ENCODE peak calls at places on chromosome X, in seven cellular contexts. G is GM12865, V is lung, B is mesendoderm, M is heart left ventricle, S is PC-3, Q is HFF-Myc. R is an unnamed sample.
A peak's percentile ranks its signal among the peaks of the same experiment; 100 is the strongest.

GRCh38 chrX:38726596-38726995 is 74.7 kb upstream of the MID1IP1 start:
- DNase-seq in G (no peak), V (no peak), B (no peak), M (no peak), S (no peak), Q (no peak), R (peak; percentile 29)

GRCh38 chrX:8030361-8030760 is 103.1 kb upstream of the PNPLA4 start:
- DNase-seq in G (no peak), V (no peak), B (no peak), M (no peak), S (peak; percentile 42), Q (no peak), R (no peak)

GRCh38 chrX:70481424-70481823 is 36.8 kb downstream of the DLG3 start:
- DNase-seq in G (no peak), V (no peak), B (no peak), M (no peak), S (no peak), Q (no peak), R (peak; percentile 22)

GRCh38 chrX:103817502-103817901 is 14.6 kb downstream of the RAB9B start:
- DNase-seq in G (peak; percentile 51), V (no peak), B (peak; percentile 36), M (no peak), S (peak; percentile 87), Q (peak; percentile 25), R (peak; percentile 56)

GRCh38 chrX:129565046-129565649 is 25.1 kb downstream of the OCRL start:
- DNase-seq in G (no peak), V (no peak), B (no peak), M (peak; percentile 16), S (no peak), Q (no peak), R (peak; percentile 7)

GRCh38 chrX:120120223-120120622 is 4.5 kb upstream of the RHOXF1 start:
- DNase-seq in G (no peak), V (peak; percentile 76), B (no peak), M (no peak), S (peak; percentile 77), Q (no peak), R (peak; percentile 4)

GRCh38 chrX:77346859-77347258 is 100.3 kb upstream of the FGF16 start:
- DNase-seq in G (no peak), V (no peak), B (peak; percentile 1), M (no peak), S (no peak), Q (no peak), R (no peak)

GRCh38 chrX:13463608-13464007 is 105.8 kb upstream of the EGFL6 start:
- DNase-seq in G (no peak), V (no peak), B (no peak), M (peak; percentile 36), S (peak; percentile 49), Q (peak; percentile 86), R (peak; percentile 97)

GRCh38 chrX:39736219-39737211 is 361.2 kb downstream of the BCOR start:
- DNase-seq in G (peak; percentile 1), V (peak; percentile 61), B (no peak), M (peak; percentile 84), S (peak; percentile 90), Q (no peak), R (peak; percentile 84)

GRCh38 chrX:110404376-110404775 is 45.7 kb downstream of the RTL9 start:
- DNase-seq in G (no peak), V (no peak), B (no peak), M (no peak), S (no peak), Q (no peak), R (no peak)

GRCh38 chrX:70434914-70435586 is 9.6 kb upstream of the DLG3 start:
- DNase-seq in G (peak; percentile 51), V (no peak), B (peak; percentile 10), M (peak; percentile 70), S (no peak), Q (no peak), R (peak; percentile 18)

GRCh38 chrX:150146271-150146888 is 208.1 kb upstream of the EOLA2 start:
- DNase-seq in G (no peak), V (peak; percentile 22), B (peak; percentile 21), M (no peak), S (peak; percentile 18), Q (no peak), R (no peak)

GRCh38 chrX:74422576-74423288 is 1.4 kb downstream of the SLC16A2 start:
- DNase-seq in G (peak; percentile 1), V (peak; percentile 39), B (peak; percentile 88), M (peak; percentile 55), S (no peak), Q (no peak), R (peak; percentile 50)

GRCh38 chrX:101407748-101408529 is at the start of the genes GLA and HNRNPH2:
- DNase-seq in G (peak; percentile 97), V (peak; percentile 91), B (peak; percentile 99), M (peak; percentile 90), S (peak; percentile 98), Q (peak; percentile 97), R (peak; percentile 99)

GRCh38 chrX:21225643-21226042 is 148.6 kb upstream of the CNKSR2 start:
- DNase-seq in G (no peak), V (no peak), B (no peak), M (no peak), S (peak; percentile 48), Q (no peak), R (peak; percentile 64)

GRCh38 chrX:136306182-136306581 is 5.4 kb downstream of the ADGRG4 start:
- DNase-seq in G (no peak), V (no peak), B (no peak), M (no peak), S (no peak), Q (no peak), R (no peak)

GRCh38 chrX:136310411-136310810 is 9.6 kb downstream of the ADGRG4 start:
- DNase-seq in G (no peak), V (no peak), B (peak; percentile 83), M (no peak), S (peak; percentile 75), Q (peak; percentile 25), R (peak; percentile 40)

GRCh38 chrX:136304493-136304892 is 3.7 kb downstream of the ADGRG4 start:
- DNase-seq in G (no peak), V (no peak), B (peak; percentile 6), M (no peak), S (no peak), Q (no peak), R (no peak)

GRCh38 chrX:136303041-136303440 is 2.3 kb downstream of the ADGRG4 start:
- DNase-seq in G (no peak), V (no peak), B (no peak), M (no peak), S (no peak), Q (no peak), R (no peak)

DNA sequence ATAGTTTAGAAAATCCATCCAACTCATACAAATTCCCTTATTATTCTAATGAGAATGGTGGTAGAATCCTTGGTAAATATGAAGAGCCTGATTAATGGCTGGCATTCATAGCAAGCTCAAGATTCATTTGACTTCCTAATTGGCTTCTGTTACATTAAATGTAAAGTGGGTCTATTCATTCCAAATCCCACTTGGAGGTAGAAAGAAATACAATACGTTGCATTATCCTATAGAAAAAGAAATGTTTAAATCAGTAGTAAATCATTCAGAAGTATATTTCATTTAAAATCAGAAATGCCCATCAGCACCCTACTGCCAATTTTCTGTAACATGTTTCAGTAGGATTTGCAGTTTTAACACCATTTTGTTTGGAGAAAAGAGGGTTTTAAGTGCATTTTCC is 6.7 kb downstream of the ADGRG4 start:
- DNase-seq in G (no peak), V (no peak), B (no peak), M (no peak), S (no peak), Q (no peak), R (no peak)
- H3K4me3 ChIP-seq in G (no peak overlapping the region), V (no peak overlapping the region), B (no peak overlapping the region), M (no peak overlapping the region), S (no peak overlapping the region), Q (no peak overlapping the region), R (no peak overlapping the region)

GRCh38 chrX:154526901-154527675 is 11.1 kb upstream of the FAM3A start:
- DNase-seq in G (peak; percentile 76), V (peak; percentile 76), B (peak; percentile 88), M (peak; percentile 80), S (peak; percentile 82), Q (no peak), R (peak; percentile 69)
- H3K4me3 ChIP-seq in G (peak overlapping the region; percentile 46), V (no peak overlapping the region), B (no peak overlapping the region), M (peak overlapping the region; percentile 29), S (peak overlapping the region; percentile 65), Q (no peak overlapping the region), R (peak overlapping the region; percentile 24)

GRCh38 chrX:139204576-139204902 is 326.0 kb upstream of the F9 start:
- DNase-seq in G (no peak), V (no peak), B (no peak), M (no peak), S (no peak), Q (no peak), R (no peak)

GRCh38 chrX:139203681-139204575 is 326.6 kb upstream of the F9 start:
- DNase-seq in G (peak; percentile 9), V (no peak), B (peak; percentile 59), M (no peak), S (peak; percentile 26), Q (no peak), R (peak; percentile 13)

GRCh38 chrX:139201924-139202323 is 328.6 kb upstream of the F9 start:
- DNase-seq in G (no peak), V (no peak), B (no peak), M (no peak), S (peak; percentile 35), Q (no peak), R (no peak)

GRCh38 chrX:139200793-139201192 is 329.7 kb upstream of the F9 start:
- DNase-seq in G (no peak), V (no peak), B (no peak), M (no peak), S (peak; percentile 86), Q (no peak), R (peak; percentile 2)

DNA sequence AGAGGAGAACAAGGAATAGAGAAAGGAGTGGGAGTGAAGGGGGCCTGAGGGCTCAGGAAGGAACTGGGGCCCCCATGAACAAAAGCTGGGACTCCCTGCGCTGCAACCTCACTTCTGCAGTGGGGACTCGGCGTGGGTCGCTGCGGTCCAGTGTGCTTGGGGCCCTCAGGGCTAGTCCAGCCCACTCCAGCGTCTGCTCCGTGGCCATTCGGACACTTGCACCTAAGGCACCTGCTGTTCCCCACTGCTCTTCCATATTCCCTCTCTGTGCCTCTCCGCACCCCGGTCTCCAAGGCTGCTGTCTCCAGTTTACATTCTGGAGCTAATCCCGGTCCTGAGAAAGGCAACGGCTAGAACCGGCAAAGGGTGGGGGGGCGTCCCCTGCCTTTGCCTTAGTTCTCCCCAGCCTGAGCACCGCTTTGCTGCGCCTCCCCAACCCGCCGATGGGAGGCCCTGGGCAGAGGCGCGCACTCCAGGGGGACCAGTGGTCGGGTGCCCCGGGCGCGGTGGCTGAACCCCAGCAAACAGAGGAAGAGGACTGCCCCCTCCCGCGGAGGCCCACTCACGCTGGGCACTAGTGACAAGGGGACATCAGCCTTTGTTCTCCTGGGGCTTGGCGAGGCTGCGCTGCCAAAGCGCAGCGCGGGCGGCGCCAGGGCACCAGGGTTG is 327.7 kb upstream of the F9 start:
- DNase-seq in G (no peak), V (no peak), B (peak; percentile 29), M (no peak), S (no peak), Q (no peak), R (no peak)
- H3K4me3 ChIP-seq in G (no peak overlapping the region), V (no peak overlapping the region), B (peak overlapping the region; percentile 17), M (no peak overlapping the region), S (peak overlapping the region; percentile 40), Q (no peak overlapping the region), R (no peak overlapping the region)

DNA sequence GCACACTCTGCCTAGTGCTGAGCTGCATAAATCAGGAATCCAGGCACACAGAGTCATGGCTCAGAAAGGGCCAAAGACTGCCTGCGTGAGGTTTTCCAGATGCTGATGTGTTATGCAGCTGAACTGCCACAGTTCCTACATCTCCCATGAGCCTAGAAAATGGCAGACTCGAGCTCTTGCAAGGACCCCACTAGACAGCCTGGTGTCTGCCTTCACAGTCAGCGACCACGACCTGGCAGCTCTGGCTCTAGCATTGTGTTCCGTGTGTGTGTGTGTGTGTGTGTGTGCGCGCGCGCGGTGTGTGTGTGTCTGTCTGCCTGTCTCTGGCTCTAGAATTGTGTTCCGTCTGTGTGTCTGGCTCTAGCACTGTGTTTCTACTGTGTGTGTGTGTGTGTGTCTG is 203.6 kb upstream of the AGTR2 start:
- DNase-seq in G (no peak), V (no peak), B (no peak), M (no peak), S (no peak), Q (no peak), R (peak; percentile 38)
- H3K4me3 ChIP-seq in G (no peak overlapping the region), V (no peak overlapping the region), B (no peak overlapping the region), M (no peak overlapping the region), S (no peak overlapping the region), Q (no peak overlapping the region), R (no peak overlapping the region)

R was measured in fibroblast of mammary gland.